ENCODE peak calls at places on chromosomes 16 and 17, in four cellular contexts. One of them, this sample, is unnamed.

GRCh38 chr16:15578824-15579223 is 64.1 kb downstream of the MARF1 start:
- DNase-seq in prostate gland: no peak
- DNase-seq in endodermal cell: no peak
- DNase-seq in body of pancreas: no peak
- DNase-seq in this sample: no peak

GRCh38 chr16:54282202-54282922 is 4.2 kb downstream of the IRX3 start:
- DNase-seq in body of pancreas: peak; percentile 58
- DNase-seq in prostate gland: peak; percentile 71
- DNase-seq in endodermal cell: peak; percentile 90
- DNase-seq in this sample: no peak

GRCh38 chr17:73210002-73210678 is 17.3 kb downstream of the COG1 start:
- DNase-seq in prostate gland: no peak
- DNase-seq in body of pancreas: no peak
- DNase-seq in endodermal cell: no peak
- DNase-seq in this sample: no peak

GRCh38 chr17:56141046-56141839 is 12.0 kb upstream of the ANKFN1 start:
- DNase-seq in prostate gland: no peak
- DNase-seq in endodermal cell: no peak
- DNase-seq in body of pancreas: no peak
- DNase-seq in this sample: no peak

GRCh38 chr16:27639588-27640276 is 89.8 kb downstream of the KATNIP start:
- DNase-seq in endodermal cell: peak; percentile 78
- DNase-seq in body of pancreas: no peak
- DNase-seq in prostate gland: peak; percentile 33
- DNase-seq in this sample: peak; percentile 10

GRCh38 chr17:41645371-41646063 is 21.1 kb upstream of the KRT17 start:
- DNase-seq in prostate gland: no peak
- DNase-seq in endodermal cell: peak; percentile 64
- DNase-seq in body of pancreas: no peak
- DNase-seq in this sample: no peak

GRCh38 chr17:21127508-21128077 is 829 bp downstream of the DHRS7B start:
- DNase-seq in endodermal cell: no peak
- DNase-seq in body of pancreas: no peak
- DNase-seq in prostate gland: no peak
- DNase-seq in this sample: no peak

GRCh38 chr16:7318661-7319060 is 14.0 kb upstream of the RBFOX1 start:
- DNase-seq in body of pancreas: no peak
- DNase-seq in endodermal cell: no peak
- DNase-seq in prostate gland: no peak
- DNase-seq in this sample: no peak

GRCh38 chr16:56102159-56102798 is 89.0 kb upstream of the GNAO1 start:
- DNase-seq in prostate gland: no peak
- DNase-seq in endodermal cell: no peak
- DNase-seq in body of pancreas: peak; percentile 11
- DNase-seq in this sample: no peak

GRCh38 chr17:78661092-78661770 is 84.0 kb upstream of the DNAH17 start:
- DNase-seq in endodermal cell: no peak
- DNase-seq in body of pancreas: no peak
- DNase-seq in prostate gland: no peak
- DNase-seq in this sample: no peak

GRCh38 chr17:71412803-71413202 is 708.0 kb upstream of the SOX9 start:
- DNase-seq in prostate gland: no peak
- DNase-seq in endodermal cell: no peak
- DNase-seq in body of pancreas: no peak
- DNase-seq in this sample: peak; percentile 93

GRCh38 chr17:81641825-81642489 is 5.0 kb downstream of the TSPAN10 start:
- DNase-seq in prostate gland: no peak
- DNase-seq in body of pancreas: no peak
- DNase-seq in endodermal cell: peak; percentile 57
- DNase-seq in this sample: peak; percentile 24

GRCh38 chr16:22788190-22788530 is 25.8 kb upstream of the HS3ST2 start:
- DNase-seq in prostate gland: no peak
- DNase-seq in endodermal cell: no peak
- DNase-seq in body of pancreas: no peak
- DNase-seq in this sample: no peak

GRCh38 chr16:50692999-50693781 is at the start of gene NOD2:
- DNase-seq in body of pancreas: no peak
- DNase-seq in prostate gland: no peak
- DNase-seq in endodermal cell: peak; percentile 72
- DNase-seq in this sample: no peak

GRCh38 chr17:78272181-78272913 is 40.9 kb downstream of the TMEM235 start:
- DNase-seq in body of pancreas: peak; percentile 58
- DNase-seq in prostate gland: peak; percentile 77
- DNase-seq in endodermal cell: peak; percentile 95
- DNase-seq in this sample: no peak

GRCh38 chr16:66070140-66070887 is 296.2 kb upstream of the CDH5 start:
- DNase-seq in prostate gland: peak; percentile 85
- DNase-seq in body of pancreas: peak; percentile 13
- DNase-seq in endodermal cell: no peak
- DNase-seq in this sample: no peak

GRCh38 chr17:79036181-79036580 is 12.2 kb downstream of the C1QTNF1 start:
- DNase-seq in body of pancreas: no peak
- DNase-seq in prostate gland: no peak
- DNase-seq in endodermal cell: peak; percentile 22
- DNase-seq in this sample: no peak

GRCh38 chr16:2882460-2883026 is 472 bp upstream of the FLYWCH2 start:
- DNase-seq in endodermal cell: peak; percentile 98
- DNase-seq in body of pancreas: peak; percentile 96
- DNase-seq in prostate gland: peak; percentile 99
- DNase-seq in this sample: peak; percentile 93

GRCh38 chr16:76345093-76345735 is 68.0 kb downstream of the CNTNAP4 start:
- DNase-seq in endodermal cell: no peak
- DNase-seq in body of pancreas: no peak
- DNase-seq in prostate gland: no peak
- DNase-seq in this sample: no peak

GRCh38 chr16:3189869-3190268 is 1.9 kb downstream of the OR1F1 start:
- DNase-seq in body of pancreas: no peak
- DNase-seq in endodermal cell: peak; percentile 56
- DNase-seq in prostate gland: no peak
- DNase-seq in this sample: no peak

GRCh38 chr17:8889458-8890210 is 22.2 kb upstream of the PIK3R6 start:
- DNase-seq in prostate gland: no peak
- DNase-seq in endodermal cell: peak; percentile 45
- DNase-seq in body of pancreas: no peak
- DNase-seq in this sample: no peak

GRCh38 chr17:44557653-44558285 is 485 bp downstream of the FZD2 start:
- DNase-seq in endodermal cell: peak; percentile 89
- DNase-seq in body of pancreas: peak; percentile 19
- DNase-seq in prostate gland: no peak
- DNase-seq in this sample: no peak

GRCh38 chr17:73901661-73902415 is 257.6 kb upstream of the SDK2 start:
- DNase-seq in prostate gland: peak; percentile 48
- DNase-seq in body of pancreas: peak; percentile 37
- DNase-seq in endodermal cell: peak; percentile 92
- DNase-seq in this sample: no peak

GRCh38 chr17:80475949-80476876 is at the start of gene NPTX1:
- DNase-seq in endodermal cell: peak; percentile 82
- DNase-seq in body of pancreas: no peak
- DNase-seq in prostate gland: no peak
- DNase-seq in this sample: no peak

GRCh38 chr17:50824429-50824828 is 11.0 kb upstream of the WFIKKN2 start:
- DNase-seq in prostate gland: no peak
- DNase-seq in endodermal cell: no peak
- DNase-seq in body of pancreas: no peak
- DNase-seq in this sample: no peak

GRCh38 chr16:88651989-88652762 is 1.3 kb upstream of the CYBA start:
- DNase-seq in prostate gland: no peak
- DNase-seq in endodermal cell: no peak
- DNase-seq in body of pancreas: no peak
- DNase-seq in this sample: no peak

GRCh38 chr17:62653002-62653830 is 25.7 kb downstream of the MRC2 start:
- DNase-seq in prostate gland: no peak
- DNase-seq in body of pancreas: peak; percentile 61
- DNase-seq in endodermal cell: peak; percentile 100
- DNase-seq in this sample: no peak

GRCh38 chr17:77942111-77942988 is 16.2 kb upstream of the TNRC6C start:
- DNase-seq in endodermal cell: no peak
- DNase-seq in body of pancreas: peak; percentile 21
- DNase-seq in prostate gland: peak; percentile 36
- DNase-seq in this sample: no peak

GRCh38 chr17:69508814-69509213 is 94.3 kb downstream of the MAP2K6 start:
- DNase-seq in body of pancreas: no peak
- DNase-seq in endodermal cell: no peak
- DNase-seq in prostate gland: no peak
- DNase-seq in this sample: no peak

GRCh38 chr17:69503711-69504110 is 89.2 kb downstream of the MAP2K6 start:
- DNase-seq in prostate gland: no peak
- DNase-seq in endodermal cell: no peak
- DNase-seq in body of pancreas: no peak
- DNase-seq in this sample: no peak

GRCh38 chr17:69505740-69506139 is 91.2 kb downstream of the MAP2K6 start:
- DNase-seq in endodermal cell: no peak
- DNase-seq in prostate gland: no peak
- DNase-seq in body of pancreas: no peak
- DNase-seq in this sample: no peak

GRCh38 chr17:69502488-69502887 is 88.0 kb downstream of the MAP2K6 start:
- DNase-seq in body of pancreas: no peak
- DNase-seq in prostate gland: no peak
- DNase-seq in endodermal cell: no peak
- DNase-seq in this sample: no peak

DNA sequence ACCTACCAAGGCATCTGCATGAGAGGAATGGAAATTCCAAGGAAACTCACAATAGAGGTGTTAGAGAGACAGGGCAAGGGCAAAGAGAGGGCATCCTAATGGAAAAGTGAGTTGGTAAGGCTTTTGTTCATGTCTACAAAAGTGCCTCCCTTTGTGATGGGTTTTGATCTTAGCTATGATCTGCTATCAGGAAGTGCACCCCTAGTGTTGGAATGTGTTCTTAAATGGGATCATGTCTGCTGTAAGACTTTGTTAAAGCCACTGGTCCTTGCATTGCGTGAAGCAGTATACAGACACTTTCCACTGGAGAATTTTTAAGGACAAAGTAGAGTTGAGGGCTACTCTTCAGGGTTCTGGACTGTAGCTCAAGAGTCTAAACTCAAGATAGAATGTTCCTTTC is 92.0 kb downstream of the MAP2K6 start:
- DNase-seq in prostate gland: no peak
- DNase-seq in endodermal cell: no peak
- DNase-seq in body of pancreas: no peak
- DNase-seq in this sample: no peak
- TF ChIP-seq CTCF in prostate gland: no peak
- TF ChIP-seq CTCF in endodermal cell: peak; percentile 68
- TF ChIP-seq CTCF in body of pancreas: no peak
- TF ChIP-seq CTCF in this sample: peak; percentile 23

GRCh38 chr16:77787452-77787851 is 912 bp upstream of the VAT1L start:
- DNase-seq in body of pancreas: no peak
- DNase-seq in prostate gland: no peak
- DNase-seq in endodermal cell: no peak
- DNase-seq in this sample: no peak

GRCh38 chr16:77788196-77789084 is at the start of gene VAT1L:
- DNase-seq in prostate gland: no peak
- DNase-seq in endodermal cell: peak; percentile 89
- DNase-seq in body of pancreas: no peak
- DNase-seq in this sample: no peak

GRCh38 chr16:77790964-77791363 is 2.6 kb downstream of the VAT1L start:
- DNase-seq in body of pancreas: no peak
- DNase-seq in prostate gland: no peak
- DNase-seq in endodermal cell: peak; percentile 26
- DNase-seq in this sample: no peak

GRCh38 chr16:77789085-77789611 is 784 bp downstream of the VAT1L start:
- DNase-seq in prostate gland: no peak
- DNase-seq in body of pancreas: no peak
- DNase-seq in endodermal cell: peak; percentile 73
- DNase-seq in this sample: no peak

DNA sequence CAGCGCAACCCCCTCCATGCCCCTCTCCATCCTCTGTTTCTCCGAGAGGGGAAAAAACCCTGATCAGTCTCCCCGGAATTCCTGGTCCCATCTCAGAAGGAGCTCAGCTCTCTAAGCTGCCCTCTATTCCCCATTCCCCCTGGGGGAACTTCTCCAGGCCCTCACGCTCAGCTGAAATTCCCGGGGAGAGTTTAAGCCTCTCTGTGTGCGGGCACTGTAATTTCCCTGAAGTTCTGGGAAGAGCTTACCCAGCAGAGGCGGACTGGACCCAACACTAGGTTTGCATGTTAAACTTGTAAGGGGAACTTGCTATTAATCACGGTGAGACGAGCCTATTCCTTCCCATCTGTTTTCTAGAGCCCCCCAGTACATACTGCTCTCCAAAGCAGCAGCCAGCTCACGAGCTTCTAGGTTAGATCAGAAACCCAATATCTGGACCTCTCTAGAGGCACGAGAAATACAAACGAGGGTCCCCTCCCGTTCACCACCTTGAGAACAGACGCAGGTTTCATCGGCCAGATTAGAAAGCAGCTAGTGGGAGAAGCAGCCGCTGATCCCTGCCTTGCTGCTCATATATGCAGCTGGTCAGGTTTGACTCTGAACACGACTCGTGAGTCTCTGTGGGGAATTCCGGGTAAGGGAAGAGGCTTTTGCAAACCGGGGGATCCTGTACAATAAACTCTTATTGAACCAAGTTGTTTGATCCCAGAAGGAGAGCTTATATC is 1.4 kb downstream of the VAT1L start:
- DNase-seq in body of pancreas: no peak
- DNase-seq in prostate gland: no peak
- DNase-seq in endodermal cell: peak; percentile 57
- DNase-seq in this sample: no peak
- H3K4me3 ChIP-seq in body of pancreas: no peak overlapping the region
- H3K4me3 ChIP-seq in prostate gland: no peak overlapping the region
- H3K4me3 ChIP-seq in endodermal cell: peak overlapping the region; percentile 75
- H3K4me3 ChIP-seq in this sample: peak overlapping the region; percentile 85

DNA sequence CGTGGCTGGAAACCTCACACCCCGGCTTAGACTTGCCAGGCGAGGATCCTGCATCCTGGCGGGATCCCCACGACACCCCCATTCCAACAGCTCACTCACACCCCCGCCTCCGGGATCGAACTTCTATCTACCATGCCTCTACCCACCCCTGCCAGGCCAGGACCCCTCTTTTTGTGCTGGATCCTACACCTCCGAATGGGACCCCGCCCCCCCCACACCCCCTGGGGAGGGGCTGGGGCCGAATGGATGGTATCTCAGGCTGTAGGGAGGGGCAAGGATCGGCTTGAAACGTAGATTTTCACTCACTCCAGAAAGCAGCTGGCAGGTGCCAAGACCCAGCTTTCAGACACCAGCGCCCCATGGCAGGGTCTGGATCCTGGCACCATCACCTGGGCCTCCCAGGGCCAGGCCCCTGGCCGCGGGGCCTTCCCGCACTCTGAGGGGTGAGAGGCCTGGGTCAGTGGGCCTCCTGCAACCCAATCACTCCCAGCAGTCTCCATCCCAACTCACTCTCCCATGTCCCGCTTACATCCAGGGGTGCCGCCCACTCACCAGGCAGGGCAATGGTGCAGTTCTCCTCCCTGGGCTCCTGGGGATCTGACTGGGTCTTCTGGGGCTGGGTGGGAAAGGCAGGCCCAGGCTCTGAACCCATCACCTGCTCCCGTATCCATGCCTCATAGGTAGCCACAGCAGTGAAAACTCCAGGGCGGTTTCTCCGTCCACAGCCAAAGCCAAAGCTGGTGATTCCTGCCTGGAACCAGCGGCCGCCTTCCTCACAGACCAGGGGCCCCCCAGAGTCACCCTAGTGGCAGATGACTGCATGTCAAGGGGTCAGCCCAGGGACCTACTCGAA is 6.6 kb downstream of the PRSS36 start:
- DNase-seq in endodermal cell: peak; percentile 65
- DNase-seq in body of pancreas: peak; percentile 45
- DNase-seq in prostate gland: no peak
- DNase-seq in this sample: no peak
- TF ChIP-seq CTCF in endodermal cell: peak; percentile 44
- TF ChIP-seq CTCF in body of pancreas: no peak
- TF ChIP-seq CTCF in prostate gland: no peak
- TF ChIP-seq CTCF in this sample: no peak

GRCh38 chr17:40097931-40098845 is 2.2 kb downstream of the NR1D1 start:
- DNase-seq in prostate gland: peak; percentile 54
- DNase-seq in endodermal cell: no peak
- DNase-seq in body of pancreas: peak; percentile 85
- DNase-seq in this sample: no peak
- H3K4me3 ChIP-seq in prostate gland: peak overlapping the region; percentile 65
- H3K4me3 ChIP-seq in endodermal cell: peak overlapping the region; percentile 71
- H3K4me3 ChIP-seq in body of pancreas: no peak overlapping the region
- H3K4me3 ChIP-seq in this sample: peak overlapping the region; percentile 40

This sample was measured in AG04449.